ENCODE peak calls at places on chromosomes 4 and X, in nine cellular contexts. One of them, this sample, is unnamed.

GRCh38 chr4:171947389-171947788 is 134.2 kb downstream of the GALNTL6 start:
- DNase-seq in stimulated activated effector memory CD8-positive, alpha-beta T cell treated with anti-CD3 and anti-CD28 coated beads, Interleukin-12 subunit alpha, Interleukin-12 subunit beta, amount 100 ng/mL, for 72 hours: no peak
- DNase-seq in activated T-cell treated with anti-CD3 and anti-CD28 coated beads for 48 hours: no peak
- DNase-seq in AG08396: no peak
- DNase-seq in stimulated activated naive CD4-positive, alpha-beta T cell treated with Interleukin-2 at 50 U/mL for 16 hours: no peak
- DNase-seq in COR-L47: no peak
- DNase-seq in T-helper 1 cell: no peak
- DNase-seq in brain microvascular endothelial cell: no peak
- DNase-seq in activated CD8-positive, alpha-beta memory T cell treated with anti-CD3 and anti-CD28 coated beads, Interleukin-2, amount 10 ng/mL, durations not matched to agents 7 days and 5 days: no peak
- DNase-seq in this sample: no peak

GRCh38 chr4:99947608-99948007 is 1.2 kb upstream of the DNAJB14 start:
- DNase-seq in brain microvascular endothelial cell: no peak
- DNase-seq in activated CD8-positive, alpha-beta memory T cell treated with anti-CD3 and anti-CD28 coated beads, Interleukin-2, amount 10 ng/mL, durations not matched to agents 7 days and 5 days: no peak
- DNase-seq in stimulated activated naive CD4-positive, alpha-beta T cell treated with Interleukin-2 at 50 U/mL for 16 hours: no peak
- DNase-seq in COR-L47: no peak
- DNase-seq in activated T-cell treated with anti-CD3 and anti-CD28 coated beads for 48 hours: no peak
- DNase-seq in T-helper 1 cell: no peak
- DNase-seq in stimulated activated effector memory CD8-positive, alpha-beta T cell treated with anti-CD3 and anti-CD28 coated beads, Interleukin-12 subunit alpha, Interleukin-12 subunit beta, amount 100 ng/mL, for 72 hours: no peak
- DNase-seq in AG08396: no peak
- DNase-seq in this sample: no peak

GRCh38 chrX:21638311-21638710 is 19.8 kb downstream of the KLHL34 start:
- DNase-seq in stimulated activated effector memory CD8-positive, alpha-beta T cell treated with anti-CD3 and anti-CD28 coated beads, Interleukin-12 subunit alpha, Interleukin-12 subunit beta, amount 100 ng/mL, for 72 hours: no peak
- DNase-seq in activated CD8-positive, alpha-beta memory T cell treated with anti-CD3 and anti-CD28 coated beads, Interleukin-2, amount 10 ng/mL, durations not matched to agents 7 days and 5 days: no peak
- DNase-seq in COR-L47: no peak
- DNase-seq in T-helper 1 cell: no peak
- DNase-seq in brain microvascular endothelial cell: peak; percentile 39
- DNase-seq in activated T-cell treated with anti-CD3 and anti-CD28 coated beads for 48 hours: no peak
- DNase-seq in stimulated activated naive CD4-positive, alpha-beta T cell treated with Interleukin-2 at 50 U/mL for 16 hours: no peak
- DNase-seq in AG08396: peak; percentile 41
- DNase-seq in this sample: peak; percentile 68

GRCh38 chrX:8005678-8006347 is 78.6 kb upstream of the PNPLA4 start:
- DNase-seq in COR-L47: no peak
- DNase-seq in brain microvascular endothelial cell: no peak
- DNase-seq in T-helper 1 cell: no peak
- DNase-seq in stimulated activated effector memory CD8-positive, alpha-beta T cell treated with anti-CD3 and anti-CD28 coated beads, Interleukin-12 subunit alpha, Interleukin-12 subunit beta, amount 100 ng/mL, for 72 hours: no peak
- DNase-seq in stimulated activated naive CD4-positive, alpha-beta T cell treated with Interleukin-2 at 50 U/mL for 16 hours: no peak
- DNase-seq in activated T-cell treated with anti-CD3 and anti-CD28 coated beads for 48 hours: no peak
- DNase-seq in AG08396: no peak
- DNase-seq in activated CD8-positive, alpha-beta memory T cell treated with anti-CD3 and anti-CD28 coated beads, Interleukin-2, amount 10 ng/mL, durations not matched to agents 7 days and 5 days: no peak
- DNase-seq in this sample: no peak

GRCh38 chrX:43655961-43656494 is at the start of gene MAOA:
- DNase-seq in stimulated activated naive CD4-positive, alpha-beta T cell treated with Interleukin-2 at 50 U/mL for 16 hours: peak; percentile 18
- DNase-seq in stimulated activated effector memory CD8-positive, alpha-beta T cell treated with anti-CD3 and anti-CD28 coated beads, Interleukin-12 subunit alpha, Interleukin-12 subunit beta, amount 100 ng/mL, for 72 hours: peak; percentile 7
- DNase-seq in T-helper 1 cell: no peak
- DNase-seq in brain microvascular endothelial cell: no peak
- DNase-seq in activated T-cell treated with anti-CD3 and anti-CD28 coated beads for 48 hours: no peak
- DNase-seq in AG08396: peak; percentile 20
- DNase-seq in COR-L47: peak; percentile 7
- DNase-seq in activated CD8-positive, alpha-beta memory T cell treated with anti-CD3 and anti-CD28 coated beads, Interleukin-2, amount 10 ng/mL, durations not matched to agents 7 days and 5 days: peak; percentile 62
- DNase-seq in this sample: peak; percentile 71

GRCh38 chrX:53317365-53318069 is 36.1 kb upstream of the IQSEC2 start:
- DNase-seq in AG08396: peak; percentile 86
- DNase-seq in activated CD8-positive, alpha-beta memory T cell treated with anti-CD3 and anti-CD28 coated beads, Interleukin-2, amount 10 ng/mL, durations not matched to agents 7 days and 5 days: peak; percentile 72
- DNase-seq in T-helper 1 cell: peak; percentile 30
- DNase-seq in activated T-cell treated with anti-CD3 and anti-CD28 coated beads for 48 hours: peak; percentile 49
- DNase-seq in stimulated activated effector memory CD8-positive, alpha-beta T cell treated with anti-CD3 and anti-CD28 coated beads, Interleukin-12 subunit alpha, Interleukin-12 subunit beta, amount 100 ng/mL, for 72 hours: peak; percentile 57
- DNase-seq in brain microvascular endothelial cell: peak; percentile 35
- DNase-seq in COR-L47: peak; percentile 26
- DNase-seq in stimulated activated naive CD4-positive, alpha-beta T cell treated with Interleukin-2 at 50 U/mL for 16 hours: peak; percentile 51
- DNase-seq in this sample: peak; percentile 47

GRCh38 chrX:106341823-106342222 is 173.7 kb downstream of the PWWP3B start:
- DNase-seq in activated CD8-positive, alpha-beta memory T cell treated with anti-CD3 and anti-CD28 coated beads, Interleukin-2, amount 10 ng/mL, durations not matched to agents 7 days and 5 days: no peak
- DNase-seq in AG08396: no peak
- DNase-seq in COR-L47: no peak
- DNase-seq in stimulated activated effector memory CD8-positive, alpha-beta T cell treated with anti-CD3 and anti-CD28 coated beads, Interleukin-12 subunit alpha, Interleukin-12 subunit beta, amount 100 ng/mL, for 72 hours: no peak
- DNase-seq in T-helper 1 cell: no peak
- DNase-seq in stimulated activated naive CD4-positive, alpha-beta T cell treated with Interleukin-2 at 50 U/mL for 16 hours: no peak
- DNase-seq in brain microvascular endothelial cell: no peak
- DNase-seq in activated T-cell treated with anti-CD3 and anti-CD28 coated beads for 48 hours: no peak
- DNase-seq in this sample: no peak

GRCh38 chr4:112514449-112515277 is 1.3 kb downstream of the NEUROG2 start:
- DNase-seq in stimulated activated effector memory CD8-positive, alpha-beta T cell treated with anti-CD3 and anti-CD28 coated beads, Interleukin-12 subunit alpha, Interleukin-12 subunit beta, amount 100 ng/mL, for 72 hours: no peak
- DNase-seq in stimulated activated naive CD4-positive, alpha-beta T cell treated with Interleukin-2 at 50 U/mL for 16 hours: no peak
- DNase-seq in AG08396: no peak
- DNase-seq in COR-L47: peak; percentile 26
- DNase-seq in T-helper 1 cell: no peak
- DNase-seq in activated CD8-positive, alpha-beta memory T cell treated with anti-CD3 and anti-CD28 coated beads, Interleukin-2, amount 10 ng/mL, durations not matched to agents 7 days and 5 days: peak; percentile 52
- DNase-seq in activated T-cell treated with anti-CD3 and anti-CD28 coated beads for 48 hours: no peak
- DNase-seq in brain microvascular endothelial cell: no peak
- DNase-seq in this sample: no peak

GRCh38 chr4:151227731-151228130 is 49.2 kb upstream of the PRSS48 start:
- DNase-seq in stimulated activated naive CD4-positive, alpha-beta T cell treated with Interleukin-2 at 50 U/mL for 16 hours: no peak
- DNase-seq in brain microvascular endothelial cell: peak; percentile 96
- DNase-seq in T-helper 1 cell: no peak
- DNase-seq in COR-L47: no peak
- DNase-seq in activated CD8-positive, alpha-beta memory T cell treated with anti-CD3 and anti-CD28 coated beads, Interleukin-2, amount 10 ng/mL, durations not matched to agents 7 days and 5 days: no peak
- DNase-seq in AG08396: peak; percentile 83
- DNase-seq in stimulated activated effector memory CD8-positive, alpha-beta T cell treated with anti-CD3 and anti-CD28 coated beads, Interleukin-12 subunit alpha, Interleukin-12 subunit beta, amount 100 ng/mL, for 72 hours: no peak
- DNase-seq in activated T-cell treated with anti-CD3 and anti-CD28 coated beads for 48 hours: no peak
- DNase-seq in this sample: peak; percentile 94

GRCh38 chrX:97009391-97009790 is 125.7 kb downstream of the RPA4 start:
- DNase-seq in activated T-cell treated with anti-CD3 and anti-CD28 coated beads for 48 hours: no peak
- DNase-seq in stimulated activated naive CD4-positive, alpha-beta T cell treated with Interleukin-2 at 50 U/mL for 16 hours: no peak
- DNase-seq in brain microvascular endothelial cell: no peak
- DNase-seq in stimulated activated effector memory CD8-positive, alpha-beta T cell treated with anti-CD3 and anti-CD28 coated beads, Interleukin-12 subunit alpha, Interleukin-12 subunit beta, amount 100 ng/mL, for 72 hours: no peak
- DNase-seq in T-helper 1 cell: no peak
- DNase-seq in COR-L47: no peak
- DNase-seq in AG08396: no peak
- DNase-seq in activated CD8-positive, alpha-beta memory T cell treated with anti-CD3 and anti-CD28 coated beads, Interleukin-2, amount 10 ng/mL, durations not matched to agents 7 days and 5 days: no peak
- DNase-seq in this sample: peak; percentile 62

GRCh38 chrX:9842541-9842940 is 56.3 kb downstream of the SHROOM2 start:
- DNase-seq in activated T-cell treated with anti-CD3 and anti-CD28 coated beads for 48 hours: no peak
- DNase-seq in stimulated activated effector memory CD8-positive, alpha-beta T cell treated with anti-CD3 and anti-CD28 coated beads, Interleukin-12 subunit alpha, Interleukin-12 subunit beta, amount 100 ng/mL, for 72 hours: no peak
- DNase-seq in brain microvascular endothelial cell: no peak
- DNase-seq in stimulated activated naive CD4-positive, alpha-beta T cell treated with Interleukin-2 at 50 U/mL for 16 hours: no peak
- DNase-seq in AG08396: no peak
- DNase-seq in activated CD8-positive, alpha-beta memory T cell treated with anti-CD3 and anti-CD28 coated beads, Interleukin-2, amount 10 ng/mL, durations not matched to agents 7 days and 5 days: no peak
- DNase-seq in COR-L47: no peak
- DNase-seq in T-helper 1 cell: no peak
- DNase-seq in this sample: no peak

GRCh38 chr4:10783351-10783750 is 98.8 kb upstream of the CLNK start:
- DNase-seq in COR-L47: no peak
- DNase-seq in activated CD8-positive, alpha-beta memory T cell treated with anti-CD3 and anti-CD28 coated beads, Interleukin-2, amount 10 ng/mL, durations not matched to agents 7 days and 5 days: no peak
- DNase-seq in brain microvascular endothelial cell: peak; percentile 71
- DNase-seq in T-helper 1 cell: no peak
- DNase-seq in AG08396: peak; percentile 72
- DNase-seq in activated T-cell treated with anti-CD3 and anti-CD28 coated beads for 48 hours: no peak
- DNase-seq in stimulated activated naive CD4-positive, alpha-beta T cell treated with Interleukin-2 at 50 U/mL for 16 hours: no peak
- DNase-seq in stimulated activated effector memory CD8-positive, alpha-beta T cell treated with anti-CD3 and anti-CD28 coated beads, Interleukin-12 subunit alpha, Interleukin-12 subunit beta, amount 100 ng/mL, for 72 hours: no peak
- DNase-seq in this sample: peak; percentile 68

GRCh38 chr4:1010522-1011021 is 854 bp upstream of the FGFRL1 start:
- DNase-seq in activated T-cell treated with anti-CD3 and anti-CD28 coated beads for 48 hours: peak; percentile 69
- DNase-seq in activated CD8-positive, alpha-beta memory T cell treated with anti-CD3 and anti-CD28 coated beads, Interleukin-2, amount 10 ng/mL, durations not matched to agents 7 days and 5 days: peak; percentile 92
- DNase-seq in T-helper 1 cell: peak; percentile 35
- DNase-seq in stimulated activated naive CD4-positive, alpha-beta T cell treated with Interleukin-2 at 50 U/mL for 16 hours: peak; percentile 70
- DNase-seq in AG08396: peak; percentile 83
- DNase-seq in stimulated activated effector memory CD8-positive, alpha-beta T cell treated with anti-CD3 and anti-CD28 coated beads, Interleukin-12 subunit alpha, Interleukin-12 subunit beta, amount 100 ng/mL, for 72 hours: peak; percentile 55
- DNase-seq in COR-L47: no peak
- DNase-seq in brain microvascular endothelial cell: peak; percentile 55
- DNase-seq in this sample: peak; percentile 97

GRCh38 chr4:173532725-173533511 is 2.9 kb upstream of the HAND2 start:
- DNase-seq in activated CD8-positive, alpha-beta memory T cell treated with anti-CD3 and anti-CD28 coated beads, Interleukin-2, amount 10 ng/mL, durations not matched to agents 7 days and 5 days: no peak
- DNase-seq in stimulated activated naive CD4-positive, alpha-beta T cell treated with Interleukin-2 at 50 U/mL for 16 hours: no peak
- DNase-seq in COR-L47: no peak
- DNase-seq in AG08396: no peak
- DNase-seq in stimulated activated effector memory CD8-positive, alpha-beta T cell treated with anti-CD3 and anti-CD28 coated beads, Interleukin-12 subunit alpha, Interleukin-12 subunit beta, amount 100 ng/mL, for 72 hours: no peak
- DNase-seq in activated T-cell treated with anti-CD3 and anti-CD28 coated beads for 48 hours: no peak
- DNase-seq in T-helper 1 cell: no peak
- DNase-seq in brain microvascular endothelial cell: no peak
- DNase-seq in this sample: no peak